ENCODE peak calls at places on chromosomes 5 and 9, in six cellular contexts. One of them, this sample, is unnamed.

GRCh38 chr5:67577424-67577823 is 380.8 kb upstream of the CD180 start:
- DNase-seq in aorta: no peak
- DNase-seq in HCT116: no peak
- DNase-seq in mammary epithelial cell: peak; percentile 64
- DNase-seq in astrocyte: peak; percentile 76
- DNase-seq in KBM-7: no peak
- DNase-seq in this sample: peak; percentile 5

GRCh38 chr9:22201256-22201655 is 192.2 kb upstream of the CDKN2B start:
- DNase-seq in astrocyte: no peak
- DNase-seq in KBM-7: no peak
- DNase-seq in mammary epithelial cell: peak; percentile 12
- DNase-seq in aorta: no peak
- DNase-seq in HCT116: no peak
- DNase-seq in this sample: no peak

GRCh38 chr5:54654211-54654610 is 136.7 kb downstream of the SNX18 start:
- DNase-seq in astrocyte: no peak
- DNase-seq in HCT116: no peak
- DNase-seq in KBM-7: peak; percentile 13
- DNase-seq in aorta: no peak
- DNase-seq in mammary epithelial cell: no peak
- DNase-seq in this sample: no peak

GRCh38 chr5:1314564-1314982 is 19.7 kb upstream of the TERT start:
- DNase-seq in mammary epithelial cell: no peak
- DNase-seq in HCT116: no peak
- DNase-seq in astrocyte: no peak
- DNase-seq in aorta: peak; percentile 34
- DNase-seq in KBM-7: no peak
- DNase-seq in this sample: no peak

GRCh38 chr5:143399616-143400540 is 3.6 kb downstream of the NR3C1 start:
- DNase-seq in astrocyte: no peak
- DNase-seq in KBM-7: no peak
- DNase-seq in mammary epithelial cell: peak; percentile 30
- DNase-seq in aorta: no peak
- DNase-seq in HCT116: no peak
- DNase-seq in this sample: no peak

GRCh38 chr9:86324308-86324707 is 29.9 kb downstream of the TUT7 start:
- DNase-seq in astrocyte: peak; percentile 50
- DNase-seq in KBM-7: no peak
- DNase-seq in aorta: no peak
- DNase-seq in mammary epithelial cell: no peak
- DNase-seq in HCT116: no peak
- DNase-seq in this sample: no peak

GRCh38 chr5:68848086-68848485 is 245.7 kb upstream of the SLC30A5 start:
- DNase-seq in HCT116: no peak
- DNase-seq in astrocyte: peak; percentile 8
- DNase-seq in aorta: no peak
- DNase-seq in mammary epithelial cell: peak; percentile 85
- DNase-seq in KBM-7: no peak
- DNase-seq in this sample: no peak

GRCh38 chr5:123708074-123708806 is 196.3 kb downstream of the CSNK1G3 start:
- DNase-seq in astrocyte: peak; percentile 88
- DNase-seq in HCT116: no peak
- DNase-seq in mammary epithelial cell: peak; percentile 70
- DNase-seq in aorta: no peak
- DNase-seq in KBM-7: no peak
- DNase-seq in this sample: no peak

GRCh38 chr5:99706160-99706559 is 777.4 kb upstream of the CHD1 start:
- DNase-seq in mammary epithelial cell: no peak
- DNase-seq in KBM-7: no peak
- DNase-seq in astrocyte: no peak
- DNase-seq in HCT116: no peak
- DNase-seq in aorta: no peak
- DNase-seq in this sample: no peak

GRCh38 chr5:59484618-59485017 is 408.9 kb downstream of the PDE4D start:
- DNase-seq in mammary epithelial cell: peak; percentile 31
- DNase-seq in HCT116: no peak
- DNase-seq in aorta: no peak
- DNase-seq in astrocyte: no peak
- DNase-seq in KBM-7: no peak
- DNase-seq in this sample: no peak

GRCh38 chr9:32456564-32456963 is 69.4 kb downstream of the RIGI start:
- DNase-seq in astrocyte: peak; percentile 47
- DNase-seq in mammary epithelial cell: no peak
- DNase-seq in KBM-7: no peak
- DNase-seq in HCT116: no peak
- DNase-seq in aorta: no peak
- DNase-seq in this sample: no peak